ENCODE peak calls at places on chromosome 12, in nine cellular contexts. E is GM23338, J is IMR-90, Z is WERI-Rb-1, R is thyroid gland, G is stomach, U is left ventricle myocardium inferior, K is thoracic aorta, A is mammary epithelial cell. X is an unnamed sample.

GRCh38 chr12:24905431-24905830 is 43.5 kb downstream of the BCAT1 start:
- DNase-seq in E (no peak), J (peak), Z (no peak), R (no peak), G (no peak), U (no peak), K (no peak), A (no peak), X (no peak)

GRCh38 chr12:113961921-113962710 is 4.0 kb downstream of the RBM19 start:
- DNase-seq in E (no peak), J (peak), Z (no peak), R (no peak), G (no peak), U (no peak), K (no peak), A (peak), X (no peak)

GRCh38 chr12:41576925-41577324 is 388.8 kb downstream of the PDZRN4 start:
- DNase-seq in E (peak), J (no peak), Z (no peak), R (no peak), G (no peak), U (no peak), K (no peak), A (no peak), X (no peak)

GRCh38 chr12:93982847-93983315 is 165.5 kb upstream of the PLXNC1 start:
- DNase-seq in E (no peak), J (peak), Z (peak), R (peak), G (no peak), U (no peak), K (no peak), A (peak), X (peak)

GRCh38 chr12:3627336-3627735 is 125.6 kb downstream of the CRACR2A start:
- DNase-seq in E (no peak), J (no peak), Z (no peak), R (no peak), G (no peak), U (no peak), K (no peak), A (no peak), X (no peak)

GRCh38 chr12:66011731-66012130 is 118.8 kb downstream of the LLPH start:
- DNase-seq in E (no peak), J (peak), Z (no peak), R (no peak), G (no peak), U (no peak), K (no peak), A (no peak), X (no peak)

GRCh38 chr12:108442077-108442476 is 73.0 kb upstream of the FICD start:
- DNase-seq in E (peak), J (no peak), Z (no peak), R (no peak), G (no peak), U (no peak), K (no peak), A (no peak), X (no peak)

GRCh38 chr12:111056618-111057521 is 136.5 kb upstream of the MYL2 start:
- DNase-seq in E (no peak), J (no peak), Z (no peak), R (no peak), G (no peak), U (no peak), K (no peak), A (no peak), X (no peak)

GRCh38 chr12:1531654-1532366 is 62.6 kb downstream of the FBXL14 start:
- DNase-seq in E (no peak), J (no peak), Z (no peak), R (no peak), G (no peak), U (no peak), K (no peak), A (no peak), X (no peak)

GRCh38 chr12:52907092-52907810 is 2.4 kb upstream of the KRT8 start:
- DNase-seq in E (no peak), J (no peak), Z (no peak), R (peak), G (peak), U (peak), K (no peak), A (peak), X (no peak)

GRCh38 chr12:80044694-80045046 is 54.7 kb upstream of the OTOGL start:
- DNase-seq in E (no peak), J (peak), Z (no peak), R (no peak), G (no peak), U (no peak), K (no peak), A (peak), X (peak)

GRCh38 chr12:19572920-19573558 is 133.7 kb downstream of the AEBP2 start:
- DNase-seq in E (peak), J (peak), Z (peak), R (peak), G (no peak), U (no peak), K (no peak), A (peak), X (no peak)

GRCh38 chr12:12543959-12544358 is 18.7 kb downstream of the DUSP16 start:
- DNase-seq in E (no peak), J (no peak), Z (no peak), R (no peak), G (no peak), U (no peak), K (no peak), A (no peak), X (no peak)

GRCh38 chr12:24111101-24111500 is 161.6 kb upstream of the SOX5 start:
- DNase-seq in E (no peak), J (peak), Z (no peak), R (no peak), G (no peak), U (no peak), K (no peak), A (peak), X (no peak)

GRCh38 chr12:101552277-101552676 is 42.5 kb upstream of the MYBPC1 start:
- DNase-seq in E (no peak), J (peak), Z (no peak), R (no peak), G (no peak), U (no peak), K (no peak), A (peak), X (peak)

GRCh38 chr12:117766008-117766407 is 202.8 kb downstream of the KSR2 start:
- DNase-seq in E (no peak), J (no peak), Z (no peak), R (no peak), G (no peak), U (no peak), K (no peak), A (no peak), X (no peak)

GRCh38 chr12:68237068-68237467 is 11.5 kb upstream of the IL26 start:
- DNase-seq in E (no peak), J (no peak), Z (no peak), R (no peak), G (no peak), U (no peak), K (no peak), A (no peak), X (no peak)

GRCh38 chr12:107337354-107338095 is 244.2 kb upstream of the CRY1 start:
- DNase-seq in E (no peak), J (peak), Z (no peak), R (no peak), G (no peak), U (no peak), K (no peak), A (peak), X (no peak)

GRCh38 chr12:124730455-124730932 is 133.2 kb downstream of the SCARB1 start:
- DNase-seq in E (no peak), J (peak), Z (no peak), R (peak), G (peak), U (peak), K (no peak), A (no peak), X (peak)

GRCh38 chr12:7009512-7009911 is 8.8 kb downstream of the LPCAT3 start:
- DNase-seq in E (no peak), J (peak), Z (no peak), R (no peak), G (no peak), U (no peak), K (no peak), A (no peak), X (no peak)

GRCh38 chr12:17954788-17955187 is 135.2 kb downstream of the RERGL start:
- DNase-seq in E (peak), J (no peak), Z (peak), R (no peak), G (no peak), U (no peak), K (no peak), A (no peak), X (no peak)

GRCh38 chr12:1640630-1641234 is 11.7 kb downstream of the WNT5B start:
- DNase-seq in E (no peak), J (no peak), Z (no peak), R (no peak), G (no peak), U (no peak), K (no peak), A (no peak), X (no peak)

GRCh38 chr12:112164326-112164660 is 38.9 kb downstream of the TRAFD1 start:
- DNase-seq in E (no peak), J (no peak), Z (no peak), R (no peak), G (no peak), U (no peak), K (no peak), A (no peak), X (no peak)

GRCh38 chr12:131910302-131911110 is 16.1 kb downstream of the ULK1 start:
- DNase-seq in E (no peak), J (no peak), Z (no peak), R (no peak), G (no peak), U (no peak), K (no peak), A (no peak), X (no peak)

GRCh38 chr12:19967486-19967885 is 400.9 kb upstream of the PDE3A start:
- DNase-seq in E (no peak), J (peak), Z (no peak), R (peak), G (no peak), U (no peak), K (no peak), A (peak), X (peak)

GRCh38 chr12:3333583-3333982 is 157.4 kb upstream of the PRMT8 start:
- DNase-seq in E (peak), J (no peak), Z (peak), R (no peak), G (no peak), U (no peak), K (no peak), A (no peak), X (no peak)

GRCh38 chr12:56256326-56256960 is 1.7 kb downstream of the ANKRD52 start:
- DNase-seq in E (peak), J (peak), Z (no peak), R (no peak), G (no peak), U (no peak), K (no peak), A (no peak), X (no peak)

DNA sequence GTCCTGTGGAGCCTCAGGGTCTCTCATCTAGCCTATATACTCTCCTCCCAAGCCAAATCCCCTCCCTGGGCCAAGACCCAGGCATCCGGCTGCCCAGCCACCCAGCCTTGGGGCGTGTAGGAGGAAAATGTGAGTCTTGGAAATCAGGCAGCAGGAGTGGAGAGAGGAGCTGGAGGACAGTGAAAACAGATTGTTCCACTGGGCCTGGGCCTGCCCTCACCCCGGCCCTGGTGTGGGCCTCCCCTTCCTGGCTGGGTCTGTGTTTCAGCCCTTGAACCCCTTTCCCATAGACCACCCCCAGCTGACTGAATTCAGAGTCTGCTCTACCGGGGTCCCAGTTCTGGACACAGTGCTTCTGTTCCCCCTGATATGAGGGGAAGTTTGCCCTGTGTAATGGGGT is 6.7 kb downstream of the ITGA5 start:
- DNase-seq in E (no peak), J (no peak), Z (no peak), R (no peak), G (no peak), U (no peak), K (no peak), A (no peak), X (no peak)
- H3K27ac ChIP-seq in E (no peak), J (peak), Z (no peak), R (no peak), G (peak), U (peak), K (peak), A (peak), X (peak)

GRCh38 chr12:49093746-49094103 is 876 bp downstream of the DHH start:
- DNase-seq in E (peak), J (no peak), Z (peak), R (no peak), G (no peak), U (peak), K (no peak), A (no peak), X (no peak)

GRCh38 chr12:49091056-49091835 is 3.4 kb downstream of the DHH start:
- DNase-seq in E (peak), J (no peak), Z (no peak), R (no peak), G (no peak), U (no peak), K (no peak), A (no peak), X (no peak)

GRCh38 chr12:49091836-49092085 is 2.8 kb downstream of the DHH start:
- DNase-seq in E (no peak), J (peak), Z (no peak), R (no peak), G (no peak), U (no peak), K (no peak), A (no peak), X (no peak)

GRCh38 chr12:49092816-49093406 is 1.7 kb downstream of the DHH start:
- DNase-seq in E (no peak), J (no peak), Z (no peak), R (no peak), G (no peak), U (no peak), K (no peak), A (no peak), X (no peak)

GRCh38 chr12:49092086-49092815 is 2.4 kb downstream of the DHH start:
- DNase-seq in E (peak), J (peak), Z (peak), R (peak), G (no peak), U (peak), K (no peak), A (peak), X (no peak)
- TF ChIP-seq CTCF in E (peak), J (peak), Z (peak), R (no peak), G (no peak), U (peak), K (peak), A (peak), X (peak)

GRCh38 chr12:39647383-39647782 is 27.8 kb upstream of the ABCD2 start:
- DNase-seq in E (no peak), J (no peak), Z (no peak), R (no peak), G (no peak), U (no peak), K (no peak), A (no peak), X (no peak)
- H3K4me3 ChIP-seq in E (no peak), J (no peak), Z (no peak), R (no peak), G (no peak), U (no peak), K (no peak), A (no peak), X (no peak)

DNA sequence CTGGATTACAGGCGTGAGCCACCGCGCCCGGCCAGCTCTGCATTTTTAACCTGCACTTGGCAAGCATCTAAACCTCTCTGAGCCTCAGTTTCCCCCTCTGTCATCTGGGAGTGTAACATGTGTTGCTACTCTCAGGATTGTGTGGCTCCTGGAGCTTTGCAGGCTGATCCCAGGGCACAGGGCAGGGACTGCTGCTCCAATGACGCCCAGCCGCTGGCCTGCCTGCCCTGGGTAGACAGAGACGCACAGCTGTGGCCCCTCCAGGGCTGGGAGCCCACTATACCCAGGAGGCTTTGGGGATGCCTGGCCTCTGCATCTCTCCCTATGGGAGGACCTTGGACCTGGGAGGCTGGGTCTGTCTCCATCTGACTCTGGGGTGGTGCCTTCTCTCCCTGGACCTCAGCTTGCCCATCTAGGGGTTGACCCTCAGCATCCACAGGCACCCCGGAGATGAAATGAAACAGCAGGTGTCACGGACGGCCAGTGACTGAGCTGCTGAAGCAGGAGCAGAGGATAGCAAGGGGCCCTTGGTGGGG is 13.7 kb downstream of the ARL6IP4 start:
- DNase-seq in E (no peak), J (no peak), Z (no peak), R (no peak), G (no peak), U (no peak), K (no peak), A (no peak), X (no peak)
- H3K27ac ChIP-seq in E (no peak), J (no peak), Z (no peak), R (no peak), G (no peak), U (no peak), K (no peak), A (no peak), X (no peak)

DNA sequence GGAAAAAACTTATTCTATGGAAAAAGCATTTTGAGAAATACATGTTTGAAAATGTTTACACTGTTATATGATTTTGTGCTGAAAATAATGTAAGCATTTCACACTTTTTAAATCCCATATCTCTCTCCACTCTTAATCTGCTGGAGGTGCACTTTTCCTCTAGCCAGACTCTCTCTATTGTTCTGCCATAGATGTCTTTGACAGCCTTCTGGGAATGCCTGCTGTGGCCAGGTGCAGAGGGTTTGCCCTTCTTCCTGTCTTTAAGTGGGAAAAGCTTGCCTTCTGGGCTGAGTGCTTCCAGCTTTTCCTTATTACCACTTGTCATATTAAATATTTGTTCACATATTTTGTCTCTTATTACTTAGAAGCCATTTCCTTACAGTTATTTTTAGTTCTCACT is 60.1 kb upstream of the PPM1H start:
- DNase-seq in E (peak), J (no peak), Z (no peak), R (no peak), G (no peak), U (no peak), K (no peak), A (no peak), X (no peak)
- TF ChIP-seq CTCF in E (peak), J (no peak), Z (no peak), R (no peak), G (no peak), U (no peak), K (no peak), A (no peak), X (no peak)

DNA sequence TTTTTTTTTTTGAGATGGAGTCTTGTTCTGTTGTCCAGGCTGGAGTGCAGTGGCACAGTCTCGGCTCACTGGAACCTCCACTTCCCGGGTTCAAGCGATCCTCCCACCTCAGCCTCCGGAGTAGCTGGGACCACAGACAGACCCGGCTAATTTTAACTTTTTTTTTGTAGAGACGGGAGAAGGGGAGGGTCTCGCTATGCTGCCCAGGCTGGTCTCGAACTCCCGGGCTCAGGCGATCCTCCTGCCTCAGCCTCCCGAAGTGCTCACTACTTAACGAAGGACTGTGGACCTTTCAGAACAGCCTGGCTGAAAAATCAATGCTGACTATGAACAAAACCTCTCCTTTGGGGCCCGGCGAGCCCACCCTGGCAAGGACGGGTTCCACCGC is 10.9 kb downstream of the SLC6A12 start:
- DNase-seq in E (no peak), J (no peak), Z (no peak), R (no peak), G (no peak), U (no peak), K (no peak), A (no peak), X (no peak)
- H3K4me3 ChIP-seq in E (peak), J (no peak), Z (no peak), R (no peak), G (peak), U (peak), K (peak), A (no peak), X (peak)